ENCODE peak calls at places on chromosomes 1 and 21, in five cellular contexts. One of them, this sample, is unnamed.
A peak's percentile ranks its signal among the peaks of the same experiment; 100 is the strongest.

GRCh38 chr1:202576816-202577215 is 133.4 kb downstream of the SYT2 start:
- DNase-seq in Ammon's horn: peak; percentile 35
- DNase-seq in pulmonary artery endothelial cell: no peak
- DNase-seq in fibroblast of lung: peak; percentile 93
- DNase-seq in stimulated activated CD4-positive, alpha-beta T cell treated with anti-CD3 and anti-CD28 coated beads, TNF-alpha, amount 100 ng/mL, for 1 hour: no peak
- DNase-seq in this sample: no peak

GRCh38 chr1:172134087-172134731 is 286.3 kb upstream of the C1orf105 start:
- DNase-seq in fibroblast of lung: no peak
- DNase-seq in Ammon's horn: no peak
- DNase-seq in stimulated activated CD4-positive, alpha-beta T cell treated with anti-CD3 and anti-CD28 coated beads, TNF-alpha, amount 100 ng/mL, for 1 hour: no peak
- DNase-seq in pulmonary artery endothelial cell: no peak
- DNase-seq in this sample: no peak

GRCh38 chr1:38551908-38552307 is 307.7 kb downstream of the RRAGC start:
- DNase-seq in stimulated activated CD4-positive, alpha-beta T cell treated with anti-CD3 and anti-CD28 coated beads, TNF-alpha, amount 100 ng/mL, for 1 hour: no peak
- DNase-seq in pulmonary artery endothelial cell: no peak
- DNase-seq in fibroblast of lung: no peak
- DNase-seq in Ammon's horn: no peak
- DNase-seq in this sample: no peak

GRCh38 chr1:10210841-10211804 is 753 bp downstream of the KIF1B start:
- DNase-seq in pulmonary artery endothelial cell: peak; percentile 84
- DNase-seq in fibroblast of lung: peak; percentile 93
- DNase-seq in Ammon's horn: peak; percentile 96
- DNase-seq in stimulated activated CD4-positive, alpha-beta T cell treated with anti-CD3 and anti-CD28 coated beads, TNF-alpha, amount 100 ng/mL, for 1 hour: no peak
- DNase-seq in this sample: peak; percentile 92

GRCh38 chr1:23838401-23838866 is 13.2 kb upstream of the HMGCL start:
- DNase-seq in Ammon's horn: peak; percentile 61
- DNase-seq in stimulated activated CD4-positive, alpha-beta T cell treated with anti-CD3 and anti-CD28 coated beads, TNF-alpha, amount 100 ng/mL, for 1 hour: peak; percentile 73
- DNase-seq in fibroblast of lung: peak; percentile 21
- DNase-seq in pulmonary artery endothelial cell: no peak
- DNase-seq in this sample: peak; percentile 70

GRCh38 chr1:3029481-3029961 is 8.3 kb downstream of the ACTRT2 start:
- DNase-seq in Ammon's horn: no peak
- DNase-seq in fibroblast of lung: no peak
- DNase-seq in pulmonary artery endothelial cell: no peak
- DNase-seq in stimulated activated CD4-positive, alpha-beta T cell treated with anti-CD3 and anti-CD28 coated beads, TNF-alpha, amount 100 ng/mL, for 1 hour: no peak
- DNase-seq in this sample: no peak

GRCh38 chr1:95012389-95012788 is 60.4 kb downstream of the ALG14 start:
- DNase-seq in Ammon's horn: no peak
- DNase-seq in stimulated activated CD4-positive, alpha-beta T cell treated with anti-CD3 and anti-CD28 coated beads, TNF-alpha, amount 100 ng/mL, for 1 hour: no peak
- DNase-seq in pulmonary artery endothelial cell: no peak
- DNase-seq in fibroblast of lung: peak; percentile 90
- DNase-seq in this sample: no peak

GRCh38 chr1:82597620-82598019 is 796.9 kb downstream of the ADGRL2 start:
- DNase-seq in pulmonary artery endothelial cell: no peak
- DNase-seq in fibroblast of lung: peak; percentile 1
- DNase-seq in stimulated activated CD4-positive, alpha-beta T cell treated with anti-CD3 and anti-CD28 coated beads, TNF-alpha, amount 100 ng/mL, for 1 hour: no peak
- DNase-seq in Ammon's horn: no peak
- DNase-seq in this sample: no peak

GRCh38 chr1:98172578-98172977 is 251.7 kb upstream of the DPYD start:
- DNase-seq in Ammon's horn: no peak
- DNase-seq in fibroblast of lung: no peak
- DNase-seq in pulmonary artery endothelial cell: no peak
- DNase-seq in stimulated activated CD4-positive, alpha-beta T cell treated with anti-CD3 and anti-CD28 coated beads, TNF-alpha, amount 100 ng/mL, for 1 hour: no peak
- DNase-seq in this sample: no peak

GRCh38 chr1:20370628-20371200 is 80.0 kb downstream of the VWA5B1 start:
- DNase-seq in pulmonary artery endothelial cell: no peak
- DNase-seq in Ammon's horn: no peak
- DNase-seq in fibroblast of lung: no peak
- DNase-seq in stimulated activated CD4-positive, alpha-beta T cell treated with anti-CD3 and anti-CD28 coated beads, TNF-alpha, amount 100 ng/mL, for 1 hour: no peak
- DNase-seq in this sample: no peak

GRCh38 chr1:226686440-226687436 is 52.3 kb downstream of the ITPKB start:
- DNase-seq in Ammon's horn: no peak
- DNase-seq in fibroblast of lung: no peak
- DNase-seq in pulmonary artery endothelial cell: no peak
- DNase-seq in stimulated activated CD4-positive, alpha-beta T cell treated with anti-CD3 and anti-CD28 coated beads, TNF-alpha, amount 100 ng/mL, for 1 hour: no peak
- DNase-seq in this sample: no peak

GRCh38 chr1:186194107-186194756 is 180.8 kb downstream of the TPR start:
- DNase-seq in fibroblast of lung: no peak
- DNase-seq in stimulated activated CD4-positive, alpha-beta T cell treated with anti-CD3 and anti-CD28 coated beads, TNF-alpha, amount 100 ng/mL, for 1 hour: no peak
- DNase-seq in pulmonary artery endothelial cell: no peak
- DNase-seq in Ammon's horn: no peak
- DNase-seq in this sample: no peak

GRCh38 chr21:35651166-35651565 is 409.2 kb downstream of the SETD4 start:
- DNase-seq in stimulated activated CD4-positive, alpha-beta T cell treated with anti-CD3 and anti-CD28 coated beads, TNF-alpha, amount 100 ng/mL, for 1 hour: no peak
- DNase-seq in Ammon's horn: no peak
- DNase-seq in pulmonary artery endothelial cell: no peak
- DNase-seq in fibroblast of lung: no peak
- DNase-seq in this sample: no peak

GRCh38 chr1:113057006-113057405 is 16.0 kb upstream of the LRIG2 start:
- DNase-seq in pulmonary artery endothelial cell: no peak
- DNase-seq in Ammon's horn: no peak
- DNase-seq in stimulated activated CD4-positive, alpha-beta T cell treated with anti-CD3 and anti-CD28 coated beads, TNF-alpha, amount 100 ng/mL, for 1 hour: no peak
- DNase-seq in fibroblast of lung: no peak
- DNase-seq in this sample: no peak

GRCh38 chr1:160205974-160206369 is 788 bp downstream of the PEA15 start:
- DNase-seq in stimulated activated CD4-positive, alpha-beta T cell treated with anti-CD3 and anti-CD28 coated beads, TNF-alpha, amount 100 ng/mL, for 1 hour: peak; percentile 42
- DNase-seq in fibroblast of lung: peak; percentile 46
- DNase-seq in pulmonary artery endothelial cell: no peak
- DNase-seq in Ammon's horn: no peak
- DNase-seq in this sample: peak; percentile 33

GRCh38 chr1:101298663-101299062 is 61.8 kb downstream of the S1PR1 start:
- DNase-seq in fibroblast of lung: no peak
- DNase-seq in stimulated activated CD4-positive, alpha-beta T cell treated with anti-CD3 and anti-CD28 coated beads, TNF-alpha, amount 100 ng/mL, for 1 hour: no peak
- DNase-seq in pulmonary artery endothelial cell: peak; percentile 74
- DNase-seq in Ammon's horn: no peak
- DNase-seq in this sample: no peak

GRCh38 chr1:231040019-231040799 is at the start of gene FAM89A:
- DNase-seq in Ammon's horn: peak; percentile 48
- DNase-seq in fibroblast of lung: peak; percentile 28
- DNase-seq in stimulated activated CD4-positive, alpha-beta T cell treated with anti-CD3 and anti-CD28 coated beads, TNF-alpha, amount 100 ng/mL, for 1 hour: peak; percentile 68
- DNase-seq in pulmonary artery endothelial cell: no peak
- DNase-seq in this sample: peak; percentile 68

GRCh38 chr1:245986404-245987221 is 520.5 kb downstream of the SMYD3 start:
- DNase-seq in stimulated activated CD4-positive, alpha-beta T cell treated with anti-CD3 and anti-CD28 coated beads, TNF-alpha, amount 100 ng/mL, for 1 hour: no peak
- DNase-seq in Ammon's horn: no peak
- DNase-seq in fibroblast of lung: peak; percentile 86
- DNase-seq in pulmonary artery endothelial cell: peak; percentile 13
- DNase-seq in this sample: no peak

GRCh38 chr1:239732770-239733169 is 346.4 kb downstream of the CHRM3 start:
- DNase-seq in stimulated activated CD4-positive, alpha-beta T cell treated with anti-CD3 and anti-CD28 coated beads, TNF-alpha, amount 100 ng/mL, for 1 hour: no peak
- DNase-seq in pulmonary artery endothelial cell: no peak
- DNase-seq in Ammon's horn: no peak
- DNase-seq in fibroblast of lung: no peak
- DNase-seq in this sample: no peak

GRCh38 chr21:31220567-31220966 is 123.5 kb downstream of the TIAM1 start:
- DNase-seq in Ammon's horn: peak; percentile 72
- DNase-seq in fibroblast of lung: peak; percentile 26
- DNase-seq in pulmonary artery endothelial cell: no peak
- DNase-seq in stimulated activated CD4-positive, alpha-beta T cell treated with anti-CD3 and anti-CD28 coated beads, TNF-alpha, amount 100 ng/mL, for 1 hour: no peak
- DNase-seq in this sample: no peak

GRCh38 chr1:26862781-26863676 is at the start of gene SFN:
- DNase-seq in pulmonary artery endothelial cell: no peak
- DNase-seq in Ammon's horn: no peak
- DNase-seq in fibroblast of lung: no peak
- DNase-seq in stimulated activated CD4-positive, alpha-beta T cell treated with anti-CD3 and anti-CD28 coated beads, TNF-alpha, amount 100 ng/mL, for 1 hour: peak; percentile 25
- DNase-seq in this sample: no peak

GRCh38 chr1:29516063-29516820 is 279.9 kb downstream of the PTPRU start:
- DNase-seq in Ammon's horn: no peak
- DNase-seq in fibroblast of lung: no peak
- DNase-seq in pulmonary artery endothelial cell: no peak
- DNase-seq in stimulated activated CD4-positive, alpha-beta T cell treated with anti-CD3 and anti-CD28 coated beads, TNF-alpha, amount 100 ng/mL, for 1 hour: no peak
- DNase-seq in this sample: no peak

GRCh38 chr1:66134004-66134403 is 341.3 kb downstream of the PDE4B start:
- DNase-seq in pulmonary artery endothelial cell: no peak
- DNase-seq in fibroblast of lung: no peak
- DNase-seq in Ammon's horn: peak; percentile 43
- DNase-seq in stimulated activated CD4-positive, alpha-beta T cell treated with anti-CD3 and anti-CD28 coated beads, TNF-alpha, amount 100 ng/mL, for 1 hour: no peak
- DNase-seq in this sample: no peak

GRCh38 chr1:231100393-231100792 is 60.3 kb upstream of the FAM89A start:
- DNase-seq in pulmonary artery endothelial cell: no peak
- DNase-seq in Ammon's horn: no peak
- DNase-seq in fibroblast of lung: peak; percentile 71
- DNase-seq in stimulated activated CD4-positive, alpha-beta T cell treated with anti-CD3 and anti-CD28 coated beads, TNF-alpha, amount 100 ng/mL, for 1 hour: no peak
- DNase-seq in this sample: no peak

GRCh38 chr21:28793043-28793442 is 199.6 kb downstream of the LTN1 start:
- DNase-seq in stimulated activated CD4-positive, alpha-beta T cell treated with anti-CD3 and anti-CD28 coated beads, TNF-alpha, amount 100 ng/mL, for 1 hour: no peak
- DNase-seq in fibroblast of lung: peak; percentile 86
- DNase-seq in Ammon's horn: peak; percentile 7
- DNase-seq in pulmonary artery endothelial cell: no peak
- DNase-seq in this sample: no peak

GRCh38 chr1:21638531-21639341 is 30.4 kb downstream of the RAP1GAP start:
- DNase-seq in pulmonary artery endothelial cell: no peak
- DNase-seq in Ammon's horn: no peak
- DNase-seq in stimulated activated CD4-positive, alpha-beta T cell treated with anti-CD3 and anti-CD28 coated beads, TNF-alpha, amount 100 ng/mL, for 1 hour: no peak
- DNase-seq in fibroblast of lung: peak; percentile 17
- DNase-seq in this sample: peak; percentile 22

GRCh38 chr1:89276690-89277089 is 4.0 kb upstream of the GBP5 start:
- DNase-seq in stimulated activated CD4-positive, alpha-beta T cell treated with anti-CD3 and anti-CD28 coated beads, TNF-alpha, amount 100 ng/mL, for 1 hour: no peak
- DNase-seq in Ammon's horn: no peak
- DNase-seq in fibroblast of lung: no peak
- DNase-seq in pulmonary artery endothelial cell: no peak
- DNase-seq in this sample: no peak

GRCh38 chr21:45517249-45518065 is 24.8 kb downstream of the SLC19A1 start:
- DNase-seq in pulmonary artery endothelial cell: no peak
- DNase-seq in fibroblast of lung: no peak
- DNase-seq in Ammon's horn: no peak
- DNase-seq in stimulated activated CD4-positive, alpha-beta T cell treated with anti-CD3 and anti-CD28 coated beads, TNF-alpha, amount 100 ng/mL, for 1 hour: no peak
- DNase-seq in this sample: peak; percentile 13

GRCh38 chr1:67948155-67949075 is 102.0 kb downstream of the DIRAS3 start:
- DNase-seq in Ammon's horn: no peak
- DNase-seq in pulmonary artery endothelial cell: no peak
- DNase-seq in stimulated activated CD4-positive, alpha-beta T cell treated with anti-CD3 and anti-CD28 coated beads, TNF-alpha, amount 100 ng/mL, for 1 hour: no peak
- DNase-seq in fibroblast of lung: peak; percentile 76
- DNase-seq in this sample: no peak

GRCh38 chr1:9233241-9233941 is 1.2 kb upstream of the H6PD start:
- DNase-seq in pulmonary artery endothelial cell: no peak
- DNase-seq in stimulated activated CD4-positive, alpha-beta T cell treated with anti-CD3 and anti-CD28 coated beads, TNF-alpha, amount 100 ng/mL, for 1 hour: no peak
- DNase-seq in Ammon's horn: peak; percentile 47
- DNase-seq in fibroblast of lung: peak; percentile 95
- DNase-seq in this sample: peak; percentile 78

GRCh38 chr1:240254778-240255291 is 163.2 kb downstream of the FMN2 start:
- DNase-seq in stimulated activated CD4-positive, alpha-beta T cell treated with anti-CD3 and anti-CD28 coated beads, TNF-alpha, amount 100 ng/mL, for 1 hour: no peak
- DNase-seq in Ammon's horn: no peak
- DNase-seq in fibroblast of lung: no peak
- DNase-seq in pulmonary artery endothelial cell: no peak
- DNase-seq in this sample: no peak

GRCh38 chr1:53025034-53025777 is 36.8 kb upstream of the PODN start:
- DNase-seq in fibroblast of lung: peak; percentile 93
- DNase-seq in pulmonary artery endothelial cell: no peak
- DNase-seq in stimulated activated CD4-positive, alpha-beta T cell treated with anti-CD3 and anti-CD28 coated beads, TNF-alpha, amount 100 ng/mL, for 1 hour: no peak
- DNase-seq in Ammon's horn: no peak
- DNase-seq in this sample: peak; percentile 31

GRCh38 chr1:246609632-246610031 is 43.4 kb downstream of the CNST start:
- DNase-seq in pulmonary artery endothelial cell: no peak
- DNase-seq in stimulated activated CD4-positive, alpha-beta T cell treated with anti-CD3 and anti-CD28 coated beads, TNF-alpha, amount 100 ng/mL, for 1 hour: no peak
- DNase-seq in Ammon's horn: no peak
- DNase-seq in fibroblast of lung: no peak
- DNase-seq in this sample: no peak

GRCh38 chr1:2349821-2350220 is 41.5 kb downstream of the MORN1 start:
- DNase-seq in pulmonary artery endothelial cell: no peak
- DNase-seq in Ammon's horn: no peak
- DNase-seq in fibroblast of lung: no peak
- DNase-seq in stimulated activated CD4-positive, alpha-beta T cell treated with anti-CD3 and anti-CD28 coated beads, TNF-alpha, amount 100 ng/mL, for 1 hour: no peak
- DNase-seq in this sample: peak; percentile 5

GRCh38 chr1:94351441-94351840 is 66.7 kb upstream of the ABCD3 start:
- DNase-seq in stimulated activated CD4-positive, alpha-beta T cell treated with anti-CD3 and anti-CD28 coated beads, TNF-alpha, amount 100 ng/mL, for 1 hour: no peak
- DNase-seq in fibroblast of lung: no peak
- DNase-seq in Ammon's horn: no peak
- DNase-seq in pulmonary artery endothelial cell: no peak
- DNase-seq in this sample: no peak

GRCh38 chr21:44509539-44509938 is 30.5 kb downstream of the KRTAP10-1 start:
- DNase-seq in stimulated activated CD4-positive, alpha-beta T cell treated with anti-CD3 and anti-CD28 coated beads, TNF-alpha, amount 100 ng/mL, for 1 hour: no peak
- DNase-seq in fibroblast of lung: no peak
- DNase-seq in Ammon's horn: peak; percentile 28
- DNase-seq in pulmonary artery endothelial cell: no peak
- DNase-seq in this sample: peak; percentile 82

GRCh38 chr21:44299458-44300261 is at the start of gene PFKL:
- DNase-seq in stimulated activated CD4-positive, alpha-beta T cell treated with anti-CD3 and anti-CD28 coated beads, TNF-alpha, amount 100 ng/mL, for 1 hour: peak; percentile 49
- DNase-seq in fibroblast of lung: peak; percentile 54
- DNase-seq in pulmonary artery endothelial cell: no peak
- DNase-seq in Ammon's horn: peak; percentile 55
- DNase-seq in this sample: peak; percentile 79

GRCh38 chr1:206829875-206830274 is 35.5 kb upstream of the IL20 start:
- DNase-seq in Ammon's horn: no peak
- DNase-seq in fibroblast of lung: no peak
- DNase-seq in stimulated activated CD4-positive, alpha-beta T cell treated with anti-CD3 and anti-CD28 coated beads, TNF-alpha, amount 100 ng/mL, for 1 hour: no peak
- DNase-seq in pulmonary artery endothelial cell: no peak
- DNase-seq in this sample: no peak